ENCODE peak calls at places on chromosomes 13 and 19, in five cellular contexts. B is GM23248, R is SK-N-SH, F is HCT116, Y is MM.1S. U is an unnamed sample. For H3K9me2 and H3K36me3, the result is how much of the 10 kb centered on the place peaks cover.

GRCh38 chr13:91247768-91248167 is 99.7 kb upstream of the MIR17HG start:
- DNase-seq in B (peak), Y (peak), R (peak), F (no peak), U (peak)

GRCh38 chr19:1495051-1495798 is 4.2 kb downstream of the REEP6 start:
- DNase-seq in B (no peak), Y (no peak), R (no peak), F (no peak), U (no peak)

GRCh38 chr19:2627319-2627829 is 75.1 kb downstream of the GNG7 start:
- DNase-seq in R (no peak), Y (peak), B (peak), F (peak), U (peak)

GRCh38 chr13:100245099-100245498 is 156.2 kb downstream of the PCCA start:
- DNase-seq in R (no peak), Y (no peak), F (no peak), B (peak), U (no peak)

GRCh38 chr13:46530084-46530935 is 22.7 kb upstream of the LRCH1 start:
- DNase-seq in R (no peak), Y (no peak), F (no peak), B (peak), U (peak)

GRCh38 chr13:97852181-97852874 is 101.1 kb upstream of the IPO5 start:
- DNase-seq in F (no peak), R (no peak), Y (no peak), B (no peak), U (no peak)

GRCh38 chr13:64314286-64314685 is 2898.6 kb upstream of the PCDH20 start:
- DNase-seq in R (no peak), F (no peak), Y (no peak), B (no peak), U (peak)

GRCh38 chr13:59247166-59247565 is 916.6 kb downstream of the DIAPH3 start:
- DNase-seq in Y (no peak), B (no peak), R (no peak), F (no peak), U (no peak)

GRCh38 chr19:14248578-14249011 is 42.6 kb upstream of the ADGRL1 start:
- DNase-seq in B (peak), R (peak), F (no peak), Y (no peak), U (peak)

GRCh38 chr13:40446365-40446764 is 220.1 kb downstream of the FOXO1 start:
- DNase-seq in B (no peak), R (no peak), F (no peak), Y (no peak), U (no peak)

GRCh38 chr19:51339687-51340656 is 2.0 kb downstream of the VSIG10L start:
- DNase-seq in F (peak), B (peak), Y (no peak), R (peak), U (peak)

GRCh38 chr19:42350417-42350816 is 25.0 kb downstream of the MEGF8 start:
- DNase-seq in R (no peak), F (no peak), Y (no peak), B (no peak), U (no peak)

GRCh38 chr19:35903550-35904179 is 1.3 kb downstream of the HCST start:
- DNase-seq in F (no peak), R (peak), Y (peak), B (peak), U (peak)

GRCh38 chr13:21058361-21058760 is 3.0 kb downstream of the LATS2 start:
- DNase-seq in Y (no peak), B (peak), R (no peak), F (no peak), U (peak)

GRCh38 chr19:7783991-7784421 is 21.0 kb downstream of the CLEC4M start:
- DNase-seq in Y (no peak), B (peak), F (no peak), R (no peak), U (peak)

GRCh38 chr13:46211521-46212351 is at the start of gene LRRC63:
- DNase-seq in Y (peak), F (no peak), R (peak), B (peak), U (peak)

GRCh38 chr19:1360818-1361461 is 22.8 kb upstream of the NDUFS7 start:
- DNase-seq in B (peak), R (peak), F (no peak), Y (no peak), U (no peak)

GRCh38 chr13:109788372-109789195 is 2.2 kb upstream of the IRS2 start:
- DNase-seq in Y (peak), B (no peak), F (no peak), R (no peak), U (no peak)

GRCh38 chr19:384801-385169 is 24.2 kb downstream of the C2CD4C start:
- DNase-seq in F (no peak), Y (no peak), R (no peak), B (no peak), U (no peak)

GRCh38 chr13:40780822-40781401 is 8.5 kb upstream of the SLC25A15 start:
- DNase-seq in Y (no peak), R (peak), F (peak), B (peak), U (no peak)

GRCh38 chr13:92938481-92939020 is 288.1 kb upstream of the GPC6 start:
- DNase-seq in F (no peak), B (no peak), Y (no peak), R (no peak), U (no peak)

GRCh38 chr13:100833427-100833826 is 158.8 kb upstream of the TMTC4 start:
- DNase-seq in B (no peak), Y (no peak), R (no peak), F (no peak), U (no peak)

GRCh38 chr19:5113633-5114586 is 145.0 kb downstream of the KDM4B start:
- DNase-seq in R (no peak), B (no peak), Y (no peak), F (no peak), U (no peak)

GRCh38 chr19:18131841-18132596 is 20.9 kb upstream of the PIK3R2 start:
- DNase-seq in B (no peak), R (no peak), F (no peak), Y (no peak), U (no peak)

GRCh38 chr19:862529-863304 is 3.3 kb downstream of the CFD start:
- DNase-seq in Y (peak), B (peak), F (no peak), R (peak), U (no peak)

GRCh38 chr13:26050568-26051230 is 1.1 kb downstream of the SHISA2 start:
- DNase-seq in F (no peak), B (peak), Y (no peak), R (peak), U (no peak)

GRCh38 chr13:111232191-111232590 is 88.3 kb upstream of the TEX29 start:
- DNase-seq in Y (no peak), R (no peak), B (no peak), F (no peak), U (no peak)

GRCh38 chr19:13045812-13046211 is 50.5 kb downstream of the NFIX start:
- DNase-seq in B (no peak), F (no peak), R (no peak), Y (no peak), U (no peak)

GRCh38 chr19:35216026-35216832 is 12.3 kb downstream of the FAM187B start:
- DNase-seq in Y (peak), F (no peak), R (no peak), B (peak), U (no peak)

GRCh38 chr13:44174769-44175425 is 198.7 kb upstream of the SERP2 start:
- DNase-seq in F (no peak), R (no peak), Y (no peak), B (peak), U (no peak)

GRCh38 chr13:34764246-34764645 is 177.8 kb upstream of the NBEA start:
- DNase-seq in F (no peak), Y (no peak), R (no peak), B (no peak), U (peak)

GRCh38 chr19:38228491-38229439 is 4.7 kb upstream of the DPF1 start:
- DNase-seq in F (no peak), B (no peak), R (peak), Y (no peak), U (no peak)

GRCh38 chr13:71285700-71286099 is 581.3 kb downstream of the DACH1 start:
- DNase-seq in F (no peak), B (no peak), R (no peak), Y (no peak), U (no peak)

GRCh38 chr13:107211073-107211472 is 643.1 kb upstream of the ARGLU1 start:
- DNase-seq in Y (peak), B (peak), F (peak), R (peak), U (peak)

GRCh38 chr13:43877788-43878187 is 1.8 kb downstream of the CCDC122 start:
- DNase-seq in F (no peak), B (no peak), R (no peak), Y (no peak), U (no peak)

GRCh38 chr19:1862068-1862423 is 1.3 kb downstream of the KLF16 start:
- DNase-seq in F (no peak), B (no peak), R (no peak), Y (no peak), U (no peak)

GRCh38 chr19:21677696-21678418 is 89.5 kb downstream of the ZNF100 start:
- DNase-seq in R (no peak), F (no peak), B (no peak), Y (no peak), U (no peak)

GRCh38 chr19:44142014-44142523 is 715 bp downstream of the ZNF234 start:
- DNase-seq in B (peak), R (no peak), F (no peak), Y (no peak), U (peak)

GRCh38 chr13:99828114-99828513 is 143.5 kb downstream of the ZIC5 start:
- DNase-seq in B (no peak), Y (no peak), R (no peak), F (no peak), U (no peak)

GRCh38 chr13:35879111-35879510 is 252.1 kb downstream of the DCLK1 start:
- DNase-seq in Y (peak), F (no peak), B (no peak), R (no peak), U (no peak)
- H3K9me2 ChIP-seq in Y (under half), F (under half), B (under half), R (under half), U (under half)

GRCh38 chr13:112972258-112972657 is 3.2 kb downstream of the MCF2L start:
- DNase-seq in Y (no peak), F (no peak), R (no peak), B (no peak), U (no peak)
- H3K9ac ChIP-seq in Y (no peak), F (no peak), R (no peak), B (no peak), U (no peak)

GRCh38 chr19:16234552-16235445 is 37.1 kb downstream of the AP1M1 start:
- DNase-seq in R (peak), F (no peak), Y (no peak), B (no peak), U (no peak)

GRCh38 chr19:16233836-16234551 is 36.3 kb downstream of the AP1M1 start:
- DNase-seq in R (peak), B (no peak), Y (no peak), F (no peak), U (no peak)

GRCh38 chr19:16232568-16232967 is 34.9 kb downstream of the AP1M1 start:
- DNase-seq in F (no peak), B (no peak), Y (no peak), R (peak), U (no peak)

GRCh38 chr19:16233081-16233776 is 35.5 kb downstream of the AP1M1 start:
- DNase-seq in F (no peak), B (no peak), Y (no peak), R (peak), U (no peak)

GRCh38 chr19:16232127-16232526 is 34.4 kb downstream of the AP1M1 start:
- DNase-seq in Y (no peak), F (no peak), R (no peak), B (no peak), U (no peak)
- H3K36me3 ChIP-seq in Y (under half), F (under half), R (half or more), B (under half), U (under half)

DNA sequence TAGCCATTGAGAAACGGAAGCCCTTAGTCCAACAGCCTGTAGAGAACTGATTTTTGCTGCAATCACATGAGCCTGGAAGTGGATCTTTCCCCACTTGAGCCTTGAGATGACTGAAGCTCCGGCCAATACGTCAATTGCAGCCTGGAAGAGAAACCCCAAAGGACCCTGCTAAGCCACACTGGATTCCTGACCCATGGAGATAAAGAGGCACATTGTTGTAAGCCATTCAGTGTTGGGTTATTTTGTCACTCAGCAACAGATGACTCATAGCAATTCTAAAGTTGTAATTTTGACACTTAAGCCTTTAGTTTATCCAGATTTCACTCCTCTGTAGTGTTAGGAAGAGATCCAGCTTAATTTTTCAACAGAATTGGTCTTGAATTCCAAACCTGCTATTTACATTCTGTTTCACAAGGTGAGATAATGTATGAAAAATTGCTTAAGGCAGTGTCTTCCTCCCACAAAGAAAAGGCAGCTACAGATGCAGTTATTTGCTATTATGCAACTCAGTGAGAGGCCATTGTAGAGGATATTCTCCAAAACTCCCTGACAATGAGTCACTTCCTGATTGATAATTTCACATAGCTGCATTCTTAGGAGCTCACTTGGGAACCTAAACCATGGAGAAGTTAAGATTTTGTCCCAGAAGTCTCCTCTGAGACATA is 59.4 kb upstream of the TSHZ3 start:
- DNase-seq in Y (no peak), F (no peak), B (peak), R (no peak), U (peak)
- H3K9me2 ChIP-seq in Y (under half), F (under half), B (under half), R (under half), U (under half)

GRCh38 chr13:66657165-66657895 is 572.8 kb downstream of the PCDH9 start:
- DNase-seq in B (peak), F (peak), R (peak), Y (no peak), U (peak)
- H3K9ac ChIP-seq in B (no peak), F (peak), R (peak), Y (no peak), U (peak)

GRCh38 chr13:80100636-80101035 is 240.3 kb downstream of the SPRY2 start:
- DNase-seq in Y (no peak), R (no peak), F (no peak), B (peak), U (no peak)

GRCh38 chr13:80101040-80101439 is 239.9 kb downstream of the SPRY2 start:
- DNase-seq in F (no peak), Y (no peak), B (no peak), R (no peak), U (no peak)

GRCh38 chr13:80109313-80109712 is 231.6 kb downstream of the SPRY2 start:
- DNase-seq in B (peak), F (no peak), R (no peak), Y (no peak), U (no peak)

DNA sequence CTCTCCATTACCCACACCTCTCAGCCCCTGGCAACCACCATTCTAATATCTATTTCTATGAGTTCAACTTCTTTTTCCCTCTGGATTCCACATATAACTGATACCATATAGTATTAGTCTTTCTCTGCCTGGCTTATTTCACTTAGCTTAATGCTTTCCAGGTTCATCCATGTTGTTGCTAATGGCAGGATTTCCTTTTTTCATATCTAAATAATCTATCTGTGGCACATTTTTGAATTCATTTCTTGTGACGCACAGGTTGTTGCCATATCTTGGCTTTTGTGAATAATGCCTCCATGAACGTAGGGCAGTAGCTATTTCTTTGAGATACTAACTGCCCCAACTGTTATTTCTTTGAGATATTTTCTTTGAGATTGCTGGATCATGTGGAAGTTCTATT is 235.6 kb downstream of the SPRY2 start:
- DNase-seq in B (no peak), R (no peak), F (no peak), Y (no peak), U (no peak)
- H3K36me3 ChIP-seq in B (under half), R (under half), F (under half), Y (under half), U (under half)

GRCh38 chr13:24921881-24922280 is 157.9 kb downstream of the RNF17 start:
- DNase-seq in F (no peak), Y (no peak), R (no peak), B (no peak), U (no peak)
- H3K9me2 ChIP-seq in F (under half), Y (under half), R (under half), B (under half), U (under half)

DNA sequence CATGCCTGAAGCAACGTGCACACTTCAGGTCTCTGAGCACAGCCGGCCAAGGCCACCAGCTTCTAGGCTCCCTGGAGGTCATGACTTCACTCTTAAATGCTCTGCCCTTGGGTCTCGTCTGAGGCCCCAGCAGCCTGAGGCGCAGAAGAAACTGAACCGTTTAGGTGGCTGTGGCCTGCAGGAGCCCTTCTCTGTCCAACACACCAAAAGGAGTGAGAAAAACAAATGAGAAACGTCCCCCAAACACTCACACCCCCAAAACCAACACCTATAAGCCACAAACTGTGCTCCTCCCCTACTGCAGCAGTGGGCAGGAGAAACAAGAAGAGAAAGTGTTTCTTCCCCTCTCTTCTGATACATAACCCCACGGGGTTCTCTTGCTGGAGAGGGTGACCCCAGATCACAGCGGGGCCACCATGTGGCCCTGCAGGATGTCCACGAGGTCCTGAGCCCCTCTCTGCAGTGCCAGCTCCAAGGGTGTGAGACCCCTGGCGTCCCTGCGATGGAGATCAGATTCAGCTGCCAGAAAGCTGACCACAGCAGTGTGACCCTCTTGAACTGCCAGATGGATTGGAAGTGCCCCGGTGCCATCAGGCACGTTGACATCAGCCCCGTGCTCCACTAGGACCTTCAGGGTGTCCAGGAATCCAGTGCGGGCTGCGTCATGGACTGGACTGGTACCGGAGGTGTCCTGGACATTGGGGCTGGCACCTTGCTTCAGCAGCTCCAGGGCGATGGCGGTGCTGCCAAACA is 1.0 kb upstream of the KRI1 start:
- DNase-seq in Y (peak), B (peak), F (no peak), R (no peak), U (no peak)
- H3K9ac ChIP-seq in Y (no peak), B (peak), F (peak), R (peak), U (no peak)

U was measured in PC-3.